ENCODE peak calls at places on chromosome X, in five cellular contexts. C is T-helper 1 cell, K is mesenteric fat pad, T is HTR-8/SVneo, D is globus pallidus. G is an unnamed sample.

GRCh38 chrX:11269006-11269405 is 24.2 kb upstream of the AMELX start:
- DNase-seq in K (no peak), D (no peak), C (no peak), T (no peak), G (no peak)

GRCh38 chrX:38750551-38750950 is 50.7 kb upstream of the MID1IP1 start:
- DNase-seq in K (no peak), T (no peak), C (no peak), D (no peak), G (no peak)

GRCh38 chrX:149643496-149643895 is 11.9 kb upstream of the TMEM185A start:
- DNase-seq in D (no peak), T (no peak), C (no peak), K (no peak), G (no peak)

GRCh38 chrX:108396188-108396885 is 41.9 kb downstream of the COL4A6 start:
- DNase-seq in D (no peak), T (no peak), K (no peak), C (no peak), G (no peak)

GRCh38 chrX:155632424-155633100 is 19.8 kb upstream of the TMLHE start:
- DNase-seq in T (no peak), C (peak), D (no peak), K (no peak), G (no peak)

GRCh38 chrX:133640161-133641015 is 225.1 kb upstream of the GPC4 start:
- DNase-seq in D (no peak), C (no peak), T (no peak), K (no peak), G (no peak)

GRCh38 chrX:135185795-135186443 is 14.7 kb upstream of the CT55 start:
- DNase-seq in D (peak), C (peak), T (peak), K (no peak), G (peak)

GRCh38 chrX:31092476-31092875 is 20.6 kb upstream of the FTHL17 start:
- DNase-seq in K (no peak), T (no peak), D (no peak), C (no peak), G (no peak)

GRCh38 chrX:49860867-49861535 is 18.3 kb upstream of the USP27X start:
- DNase-seq in D (no peak), T (no peak), K (no peak), C (no peak), G (no peak)

GRCh38 chrX:40087574-40088298 is 10.0 kb downstream of the BCOR start:
- DNase-seq in D (peak), C (no peak), T (no peak), K (no peak), G (no peak)

GRCh38 chrX:70494441-70494840 is 49.8 kb downstream of the DLG3 start:
- DNase-seq in C (peak), K (no peak), T (no peak), D (no peak), G (no peak)

GRCh38 chrX:68693481-68694410 is 46.3 kb downstream of the STARD8 start:
- DNase-seq in T (peak), C (peak), D (peak), K (peak), G (no peak)

GRCh38 chrX:40072246-40072645 is 25.5 kb downstream of the BCOR start:
- DNase-seq in T (no peak), D (no peak), K (no peak), C (no peak), G (no peak)

GRCh38 chrX:154986826-154987575 is 35.5 kb downstream of the F8 start:
- DNase-seq in C (no peak), T (no peak), K (no peak), D (peak), G (no peak)

GRCh38 chrX:130172127-130172834 is 519 bp downstream of the RAB33A start:
- DNase-seq in K (peak), C (peak), D (no peak), T (no peak), G (no peak)

GRCh38 chrX:24996096-24996709 is 19.6 kb downstream of the ARX start:
- DNase-seq in C (no peak), K (no peak), D (no peak), T (no peak), G (no peak)

GRCh38 chrX:8192276-8192675 is 21.2 kb upstream of the VCX2 start:
- DNase-seq in C (no peak), K (no peak), D (no peak), T (no peak), G (no peak)

GRCh38 chrX:118872102-118872566 is 48.5 kb downstream of the ZCCHC12 start:
- DNase-seq in C (no peak), D (peak), K (no peak), T (no peak), G (no peak)

GRCh38 chrX:134891652-134892051 is 99.1 kb upstream of the SMIM10 start:
- DNase-seq in K (no peak), T (no peak), D (no peak), C (no peak), G (no peak)

GRCh38 chrX:97168646-97169045 is 284.9 kb downstream of the RPA4 start:
- DNase-seq in K (no peak), C (no peak), T (no peak), D (no peak), G (no peak)

GRCh38 chrX:127649011-127649410 is 403.2 kb downstream of the ACTRT1 start:
- DNase-seq in K (no peak), C (no peak), D (no peak), T (no peak), G (no peak)

G was measured in HFF-Myc.